ENCODE peak calls at places on chromosomes 2 and 18, in nine cellular contexts. One of them, this sample, is unnamed.

GRCh38 chr2:95215018-95215612 is 7.8 kb downstream of the ZNF892 start:
- DNase-seq in HFF-Myc: no peak
- DNase-seq in tibial nerve: no peak
- DNase-seq in GM23338: no peak
- DNase-seq in AG04449: no peak
- DNase-seq in ovary: no peak
- DNase-seq in psoas muscle: no peak
- DNase-seq in right lobe of liver: no peak
- DNase-seq in iPS DF 6.9: no peak
- DNase-seq in this sample: no peak

GRCh38 chr2:168118733-168119518 is 128.5 kb downstream of the STK39 start:
- DNase-seq in tibial nerve: peak
- DNase-seq in HFF-Myc: peak
- DNase-seq in right lobe of liver: no peak
- DNase-seq in psoas muscle: no peak
- DNase-seq in iPS DF 6.9: peak
- DNase-seq in ovary: no peak
- DNase-seq in GM23338: peak
- DNase-seq in AG04449: peak
- DNase-seq in this sample: no peak

GRCh38 chr2:69203166-69203985 is 183.7 kb downstream of the GFPT1 start:
- DNase-seq in right lobe of liver: no peak
- DNase-seq in HFF-Myc: no peak
- DNase-seq in tibial nerve: no peak
- DNase-seq in GM23338: no peak
- DNase-seq in AG04449: no peak
- DNase-seq in psoas muscle: no peak
- DNase-seq in iPS DF 6.9: no peak
- DNase-seq in ovary: no peak
- DNase-seq in this sample: no peak

GRCh38 chr2:15606481-15607441 is 15.1 kb downstream of the DDX1 start:
- DNase-seq in psoas muscle: no peak
- DNase-seq in tibial nerve: no peak
- DNase-seq in AG04449: no peak
- DNase-seq in HFF-Myc: no peak
- DNase-seq in iPS DF 6.9: no peak
- DNase-seq in GM23338: no peak
- DNase-seq in ovary: no peak
- DNase-seq in right lobe of liver: no peak
- DNase-seq in this sample: no peak

GRCh38 chr2:142495141-142495540 is 364.3 kb upstream of the LRP1B start:
- DNase-seq in iPS DF 6.9: no peak
- DNase-seq in HFF-Myc: no peak
- DNase-seq in ovary: no peak
- DNase-seq in psoas muscle: no peak
- DNase-seq in AG04449: no peak
- DNase-seq in tibial nerve: no peak
- DNase-seq in right lobe of liver: no peak
- DNase-seq in GM23338: no peak
- DNase-seq in this sample: no peak

GRCh38 chr2:190481339-190481738 is 53.2 kb downstream of the NEMP2 start:
- DNase-seq in ovary: no peak
- DNase-seq in tibial nerve: no peak
- DNase-seq in HFF-Myc: no peak
- DNase-seq in right lobe of liver: no peak
- DNase-seq in GM23338: no peak
- DNase-seq in psoas muscle: no peak
- DNase-seq in iPS DF 6.9: no peak
- DNase-seq in AG04449: no peak
- DNase-seq in this sample: no peak

GRCh38 chr2:213490087-213490486 is 205.8 kb downstream of the SPAG16 start:
- DNase-seq in right lobe of liver: no peak
- DNase-seq in iPS DF 6.9: no peak
- DNase-seq in tibial nerve: no peak
- DNase-seq in AG04449: no peak
- DNase-seq in psoas muscle: no peak
- DNase-seq in GM23338: peak
- DNase-seq in ovary: no peak
- DNase-seq in HFF-Myc: no peak
- DNase-seq in this sample: no peak

GRCh38 chr2:100664756-100665101 is 101.9 kb downstream of the PDCL3 start:
- DNase-seq in iPS DF 6.9: no peak
- DNase-seq in GM23338: no peak
- DNase-seq in HFF-Myc: no peak
- DNase-seq in right lobe of liver: no peak
- DNase-seq in tibial nerve: no peak
- DNase-seq in AG04449: no peak
- DNase-seq in ovary: no peak
- DNase-seq in psoas muscle: no peak
- DNase-seq in this sample: no peak

GRCh38 chr2:138779451-138780440 is at the start of gene NXPH2:
- DNase-seq in ovary: no peak
- DNase-seq in tibial nerve: no peak
- DNase-seq in psoas muscle: no peak
- DNase-seq in AG04449: no peak
- DNase-seq in iPS DF 6.9: no peak
- DNase-seq in GM23338: peak
- DNase-seq in right lobe of liver: no peak
- DNase-seq in HFF-Myc: no peak
- DNase-seq in this sample: no peak

DNA sequence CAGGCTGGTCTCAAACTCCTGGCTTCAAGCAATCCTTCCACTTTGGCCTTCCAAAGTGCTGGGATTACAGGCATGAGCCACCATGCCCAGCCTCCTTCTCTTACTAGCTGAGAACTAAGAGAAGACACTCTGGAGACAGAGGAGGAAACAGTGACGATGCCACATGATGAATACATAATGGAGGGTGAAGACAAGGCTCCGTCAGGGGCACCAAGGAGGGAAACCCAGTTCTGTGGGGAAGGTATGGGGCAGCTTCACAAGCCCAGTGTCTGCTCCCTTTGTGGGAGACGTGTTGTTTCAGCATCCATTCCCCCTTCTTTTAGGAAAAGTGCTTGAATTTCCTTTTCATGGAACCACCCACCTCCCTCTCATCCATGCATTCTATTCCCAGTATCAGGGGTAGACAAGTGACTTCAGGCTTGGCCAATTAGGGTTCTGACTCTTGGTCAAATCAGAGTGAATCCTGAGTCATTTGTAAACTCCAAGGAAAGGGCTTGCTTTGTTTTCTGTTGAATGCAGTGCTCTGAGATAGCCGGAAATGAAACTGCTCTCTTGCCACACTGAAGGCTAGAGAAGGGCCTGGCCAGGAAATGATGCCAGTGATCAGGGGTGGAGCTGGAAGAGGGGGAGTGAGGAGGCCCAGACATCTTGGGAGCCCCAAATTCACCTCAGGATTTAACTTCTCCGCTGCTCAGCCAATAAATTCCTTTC is 23.7 kb downstream of the TMEM127 start:
- DNase-seq in GM23338: peak
- DNase-seq in HFF-Myc: no peak
- DNase-seq in right lobe of liver: no peak
- DNase-seq in iPS DF 6.9: no peak
- DNase-seq in AG04449: peak
- DNase-seq in tibial nerve: peak
- DNase-seq in ovary: no peak
- DNase-seq in psoas muscle: no peak
- DNase-seq in this sample: no peak
- H3K4me3 ChIP-seq in GM23338: no peak
- H3K4me3 ChIP-seq in HFF-Myc: no peak
- H3K4me3 ChIP-seq in right lobe of liver: no peak
- H3K4me3 ChIP-seq in iPS DF 6.9: no peak
- H3K4me3 ChIP-seq in AG04449: no peak
- H3K4me3 ChIP-seq in tibial nerve: no peak
- H3K4me3 ChIP-seq in ovary: no peak
- H3K4me3 ChIP-seq in psoas muscle: no peak
- H3K4me3 ChIP-seq in this sample: no peak

GRCh38 chr2:240934701-240935100 is 28.6 kb downstream of the CROCC2 start:
- DNase-seq in right lobe of liver: no peak
- DNase-seq in iPS DF 6.9: no peak
- DNase-seq in ovary: no peak
- DNase-seq in tibial nerve: peak
- DNase-seq in HFF-Myc: no peak
- DNase-seq in AG04449: no peak
- DNase-seq in psoas muscle: peak
- DNase-seq in GM23338: no peak
- DNase-seq in this sample: no peak

GRCh38 chr2:240932724-240933047 is 26.6 kb downstream of the CROCC2 start:
- DNase-seq in GM23338: no peak
- DNase-seq in right lobe of liver: no peak
- DNase-seq in ovary: no peak
- DNase-seq in tibial nerve: no peak
- DNase-seq in iPS DF 6.9: no peak
- DNase-seq in AG04449: no peak
- DNase-seq in psoas muscle: peak
- DNase-seq in HFF-Myc: no peak
- DNase-seq in this sample: peak

GRCh38 chr2:240933048-240933965 is 27.2 kb downstream of the CROCC2 start:
- DNase-seq in HFF-Myc: no peak
- DNase-seq in ovary: no peak
- DNase-seq in AG04449: no peak
- DNase-seq in right lobe of liver: peak
- DNase-seq in tibial nerve: peak
- DNase-seq in GM23338: no peak
- DNase-seq in psoas muscle: peak
- DNase-seq in iPS DF 6.9: no peak
- DNase-seq in this sample: peak

GRCh38 chr2:240935101-240935876 is 29.2 kb downstream of the CROCC2 start:
- DNase-seq in psoas muscle: peak
- DNase-seq in HFF-Myc: no peak
- DNase-seq in ovary: no peak
- DNase-seq in AG04449: no peak
- DNase-seq in right lobe of liver: peak
- DNase-seq in iPS DF 6.9: no peak
- DNase-seq in GM23338: no peak
- DNase-seq in tibial nerve: no peak
- DNase-seq in this sample: peak

DNA sequence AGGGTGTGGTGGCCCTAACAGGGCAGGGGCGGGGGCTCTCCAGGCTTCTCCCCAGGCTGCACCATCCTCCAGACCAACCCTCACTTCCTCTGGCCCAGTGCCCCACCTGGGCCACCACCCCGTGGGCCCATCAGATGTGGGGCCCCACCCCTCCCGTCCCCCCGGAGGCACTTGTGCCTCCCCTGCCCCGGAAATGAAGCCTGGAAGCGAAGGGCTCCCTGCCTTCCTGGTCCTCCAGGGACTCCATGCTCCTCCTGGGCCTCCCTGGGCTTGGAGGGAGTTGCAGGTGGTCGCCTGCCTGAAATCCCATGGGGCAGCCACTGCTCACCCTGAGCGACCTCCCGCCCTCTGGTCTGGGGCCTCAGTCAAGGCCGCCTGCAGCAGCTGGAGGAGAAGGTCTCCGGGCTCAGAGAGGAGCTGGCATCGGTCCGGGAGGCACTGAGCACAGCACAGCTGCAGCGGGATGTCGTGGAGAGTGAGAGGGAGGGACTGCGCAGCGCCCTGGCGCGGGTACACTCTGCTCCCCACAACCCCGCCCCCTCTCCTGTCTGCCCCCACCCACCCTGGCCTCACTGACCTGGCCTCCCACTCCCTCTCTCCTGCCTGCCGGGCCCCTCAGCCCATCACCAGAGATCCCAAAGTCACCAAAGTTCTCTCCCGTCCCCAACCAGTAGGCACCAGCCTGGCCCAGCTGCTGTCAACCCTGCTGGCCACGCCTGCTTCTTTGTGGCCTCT is 28.0 kb downstream of the CROCC2 start:
- DNase-seq in iPS DF 6.9: no peak
- DNase-seq in GM23338: no peak
- DNase-seq in psoas muscle: peak
- DNase-seq in tibial nerve: no peak
- DNase-seq in HFF-Myc: no peak
- DNase-seq in ovary: peak
- DNase-seq in AG04449: no peak
- DNase-seq in right lobe of liver: peak
- DNase-seq in this sample: peak
- H3K4me3 ChIP-seq in iPS DF 6.9: no peak
- H3K4me3 ChIP-seq in GM23338: no peak
- H3K4me3 ChIP-seq in psoas muscle: no peak
- H3K4me3 ChIP-seq in tibial nerve: no peak
- H3K4me3 ChIP-seq in HFF-Myc: no peak
- H3K4me3 ChIP-seq in ovary: no peak
- H3K4me3 ChIP-seq in AG04449: no peak
- H3K4me3 ChIP-seq in right lobe of liver: no peak
- H3K4me3 ChIP-seq in this sample: no peak

DNA sequence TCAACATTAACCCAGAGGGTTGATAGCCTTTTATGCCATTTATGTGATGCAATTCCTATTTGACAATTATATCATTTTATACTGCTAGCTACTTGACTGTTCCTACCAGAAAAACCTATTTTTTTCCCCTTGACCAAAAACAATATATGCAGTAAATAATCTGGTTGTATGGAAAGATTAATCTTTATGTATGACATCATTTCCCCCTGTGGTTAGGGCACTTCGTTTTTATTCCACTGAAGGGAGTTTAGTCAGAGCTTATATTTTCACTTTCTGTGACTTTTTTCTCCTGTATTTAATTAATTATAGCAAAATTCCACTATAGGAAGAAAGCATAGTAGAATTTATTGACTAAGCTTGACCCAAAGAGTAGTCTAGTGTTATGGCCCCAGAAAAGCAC is 107.6 kb downstream of the HAUS1 start:
- DNase-seq in iPS DF 6.9: no peak
- DNase-seq in psoas muscle: no peak
- DNase-seq in AG04449: no peak
- DNase-seq in ovary: no peak
- DNase-seq in right lobe of liver: no peak
- DNase-seq in tibial nerve: no peak
- DNase-seq in GM23338: no peak
- DNase-seq in HFF-Myc: no peak
- DNase-seq in this sample: no peak
- H3K4me3 ChIP-seq in iPS DF 6.9: no peak
- H3K4me3 ChIP-seq in psoas muscle: no peak
- H3K4me3 ChIP-seq in AG04449: no peak
- H3K4me3 ChIP-seq in ovary: no peak
- H3K4me3 ChIP-seq in right lobe of liver: no peak
- H3K4me3 ChIP-seq in tibial nerve: no peak
- H3K4me3 ChIP-seq in GM23338: no peak
- H3K4me3 ChIP-seq in HFF-Myc: no peak
- H3K4me3 ChIP-seq in this sample: no peak

DNA sequence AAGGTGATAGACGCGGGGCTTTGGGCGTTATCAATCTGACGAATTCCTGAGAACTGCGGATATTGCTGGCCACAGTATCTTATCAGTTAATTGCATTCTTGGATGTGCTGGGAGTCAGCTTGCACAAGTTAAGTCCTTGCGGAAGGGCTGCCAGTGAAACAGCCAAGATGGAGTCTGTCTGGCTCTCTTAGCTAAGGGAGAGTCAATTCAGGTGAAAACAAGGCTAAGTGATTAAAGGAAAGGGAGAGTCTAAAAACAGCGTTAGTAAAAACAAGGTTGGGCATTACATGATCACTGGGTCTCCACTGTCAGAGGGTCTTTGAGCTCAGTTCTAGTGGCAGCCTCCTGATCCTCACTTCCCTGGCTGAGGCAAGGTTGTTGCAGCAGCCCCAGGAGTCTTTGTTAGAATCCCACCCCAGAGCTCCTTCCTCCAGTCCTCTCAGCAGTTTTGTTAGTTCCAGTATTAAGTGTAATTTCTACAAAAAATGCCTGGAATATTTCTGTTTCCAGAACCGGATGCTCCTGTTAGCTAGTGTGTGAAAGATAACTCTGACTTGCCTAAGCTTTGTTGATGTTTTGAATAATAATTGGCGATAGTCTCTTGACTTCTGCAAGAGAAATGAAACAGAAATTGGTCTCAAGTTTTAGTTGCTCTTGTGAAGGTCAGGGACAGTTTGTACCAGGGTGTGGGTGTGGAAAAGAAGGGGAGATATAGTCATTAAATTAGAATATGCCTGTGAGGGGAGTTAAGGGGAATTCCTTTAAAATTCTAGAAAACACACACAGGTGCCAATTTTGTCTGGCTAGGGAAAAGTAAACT is 10.6 kb downstream of the CFLAR start:
- DNase-seq in AG04449: no peak
- DNase-seq in iPS DF 6.9: no peak
- DNase-seq in HFF-Myc: no peak
- DNase-seq in psoas muscle: no peak
- DNase-seq in GM23338: no peak
- DNase-seq in right lobe of liver: no peak
- DNase-seq in ovary: no peak
- DNase-seq in tibial nerve: no peak
- DNase-seq in this sample: no peak
- H3K4me3 ChIP-seq in AG04449: no peak
- H3K4me3 ChIP-seq in iPS DF 6.9: no peak
- H3K4me3 ChIP-seq in HFF-Myc: no peak
- H3K4me3 ChIP-seq in psoas muscle: peak
- H3K4me3 ChIP-seq in GM23338: no peak
- H3K4me3 ChIP-seq in right lobe of liver: no peak
- H3K4me3 ChIP-seq in ovary: peak
- H3K4me3 ChIP-seq in tibial nerve: no peak
- H3K4me3 ChIP-seq in this sample: peak